ENCODE peak calls at places on chromosomes 7 and 10, in four cellular contexts. T, E, R and A are unnamed samples.

GRCh38 chr7:111763221-111763791 is 201.0 kb upstream of the IMMP2L start:
- DNase-seq in T (no peak), E (peak), R (peak), A (peak)

GRCh38 chr7:74023037-74023436 is 4.9 kb upstream of the ELN start:
- DNase-seq in T (no peak), E (peak), R (peak), A (no peak)

GRCh38 chr7:137618748-137619147 is 228.0 kb downstream of the DGKI start:
- DNase-seq in T (no peak), E (no peak), R (no peak), A (no peak)

GRCh38 chr7:82443044-82443800 is at the start of gene CACNA2D1:
- DNase-seq in T (peak), E (no peak), R (peak), A (peak)

GRCh38 chr10:109996225-109996624 is 11.6 kb upstream of the ADD3 start:
- DNase-seq in T (no peak), E (no peak), R (no peak), A (no peak)

GRCh38 chr7:149544028-149544427 is 46.4 kb upstream of the ZNF746 start:
- DNase-seq in T (no peak), E (no peak), R (no peak), A (no peak)

GRCh38 chr7:47355684-47356083 is 226.2 kb downstream of the TNS3 start:
- DNase-seq in T (no peak), E (no peak), R (no peak), A (no peak)

GRCh38 chr10:84360634-84361365 is 32.4 kb downstream of the CCSER2 start:
- DNase-seq in T (no peak), E (peak), R (peak), A (no peak)

GRCh38 chr10:95536894-95537542 is 24.2 kb downstream of the SORBS1 start:
- DNase-seq in T (no peak), E (no peak), R (no peak), A (no peak)

GRCh38 chr10:62779487-62780248 is 24.9 kb upstream of the ADO start:
- DNase-seq in T (no peak), E (peak), R (peak), A (peak)

GRCh38 chr10:44993226-44993921 is 7.3 kb upstream of the ZNF22 start:
- DNase-seq in T (no peak), E (no peak), R (no peak), A (no peak)

GRCh38 chr10:59859570-59859969 is 46.8 kb downstream of the CCDC6 start:
- DNase-seq in T (no peak), E (no peak), R (no peak), A (no peak)

GRCh38 chr10:86711237-86711956 is 43.1 kb downstream of the LDB3 start:
- DNase-seq in T (peak), E (peak), R (peak), A (peak)

GRCh38 chr7:7934945-7935344 is 33.7 kb upstream of the GLCCI1 start:
- DNase-seq in T (no peak), E (no peak), R (no peak), A (no peak)

GRCh38 chr10:12608761-12609160 is 259.4 kb downstream of the CAMK1D start:
- DNase-seq in T (no peak), E (no peak), R (peak), A (no peak)

GRCh38 chr7:99599836-99600235 is 1.8 kb downstream of the TMEM225B start:
- DNase-seq in T (no peak), E (no peak), R (no peak), A (no peak)

GRCh38 chr10:58266826-58267712 is 625 bp downstream of the IPMK start:
- DNase-seq in T (peak), E (peak), R (peak), A (peak)

GRCh38 chr10:127797339-127797738 is 60.4 kb downstream of the FOXI2 start:
- DNase-seq in T (no peak), E (no peak), R (peak), A (no peak)

GRCh38 chr7:138876326-138876725 is 78.3 kb upstream of the ATP6V0A4 start:
- DNase-seq in T (no peak), E (no peak), R (no peak), A (no peak)

GRCh38 chr10:18332048-18332447 is 191.8 kb downstream of the CACNB2 start:
- DNase-seq in T (no peak), E (no peak), R (no peak), A (no peak)

GRCh38 chr10:123913688-123914268 is 22.2 kb upstream of the CPXM2 start:
- DNase-seq in T (no peak), E (no peak), R (no peak), A (no peak)

GRCh38 chr7:113424463-113424862 is 306.1 kb upstream of the SMIM30 start:
- DNase-seq in T (no peak), E (no peak), R (no peak), A (no peak)

GRCh38 chr7:108246227-108246837 is 116.2 kb upstream of the LAMB4 start:
- DNase-seq in T (no peak), E (peak), R (peak), A (peak)

GRCh38 chr7:145698526-145699262 is 417.9 kb upstream of the CNTNAP2 start:
- DNase-seq in T (no peak), E (peak), R (no peak), A (no peak)

GRCh38 chr7:5177060-5177459 is 13.0 kb upstream of the WIPI2 start:
- DNase-seq in T (no peak), E (peak), R (peak), A (no peak)

GRCh38 chr10:43134126-43134905 is 3.9 kb upstream of the CSGALNACT2 start:
- DNase-seq in T (no peak), E (no peak), R (no peak), A (no peak)

GRCh38 chr10:29588640-29589421 is 45.9 kb downstream of the SVIL start:
- DNase-seq in T (no peak), E (peak), R (peak), A (no peak)

GRCh38 chr7:107850671-107851070 is 40.3 kb upstream of the DLD start:
- DNase-seq in T (no peak), E (no peak), R (no peak), A (no peak)

GRCh38 chr7:134512271-134512670 is 15.1 kb upstream of the AKR1B10 start:
- DNase-seq in T (no peak), E (no peak), R (no peak), A (no peak)

GRCh38 chr10:10642741-10643280 is 374.9 kb upstream of the CELF2 start:
- DNase-seq in T (no peak), E (no peak), R (no peak), A (no peak)

GRCh38 chr10:49841615-49842180 is 79.6 kb upstream of the OGDHL start:
- DNase-seq in T (no peak), E (no peak), R (peak), A (no peak)

GRCh38 chr10:61100882-61101281 is 156.9 kb upstream of the RHOBTB1 start:
- DNase-seq in T (no peak), E (no peak), R (no peak), A (no peak)

GRCh38 chr10:103698266-103698665 is 157.1 kb downstream of the SH3PXD2A start:
- DNase-seq in T (no peak), E (no peak), R (no peak), A (no peak)

GRCh38 chr10:91662993-91663392 is 30.1 kb upstream of the PPP1R3C start:
- DNase-seq in T (no peak), E (no peak), R (no peak), A (no peak)